ENCODE peak calls at places on chromosomes 12 and 14, in six cellular contexts. Z is HCEC 1CT, S is foreskin fibroblast, V is hepatocyte, E is glomerular endothelial cell, M is T follicular helper cell. I is an unnamed sample.

GRCh38 chr14:104431929-104432541 is 147.5 kb upstream of the C14orf180 start:
- DNase-seq in Z (no peak), S (no peak), V (no peak), E (no peak), M (no peak), I (no peak)

GRCh38 chr12:20477691-20478090 is 109.4 kb downstream of the PDE3A start:
- DNase-seq in Z (no peak), S (no peak), V (no peak), E (no peak), M (no peak), I (no peak)

GRCh38 chr12:11853126-11853525 is 203.7 kb downstream of the ETV6 start:
- DNase-seq in Z (no peak), S (no peak), V (no peak), E (no peak), M (no peak), I (no peak)

GRCh38 chr14:85056228-85056627 is 473.7 kb upstream of the FLRT2 start:
- DNase-seq in Z (no peak), S (no peak), V (no peak), E (no peak), M (no peak), I (no peak)

GRCh38 chr12:54997914-54998507 is 13.4 kb upstream of the TESPA1 start:
- DNase-seq in Z (no peak), S (no peak), V (no peak), E (no peak), M (no peak), I (no peak)

GRCh38 chr12:118271199-118271598 is 101.5 kb downstream of the TAOK3 start:
- DNase-seq in Z (no peak), S (no peak), V (no peak), E (no peak), M (no peak), I (no peak)

GRCh38 chr12:105931104-105931503 is 207.7 kb downstream of the NUAK1 start:
- DNase-seq in Z (no peak), S (peak; percentile 17), V (no peak), E (no peak), M (no peak), I (no peak)

GRCh38 chr14:52299692-52300278 is 14.3 kb upstream of the PTGER2 start:
- DNase-seq in Z (peak; percentile 67), S (peak; percentile 74), V (peak; percentile 61), E (peak; percentile 37), M (no peak), I (no peak)

GRCh38 chr12:2389079-2389790 is 336.4 kb downstream of the CACNA1C start:
- DNase-seq in Z (no peak), S (peak; percentile 63), V (no peak), E (no peak), M (no peak), I (no peak)

GRCh38 chr12:68981536-68981935 is 48.6 kb upstream of the CPM start:
- DNase-seq in Z (peak; percentile 5), S (no peak), V (no peak), E (no peak), M (no peak), I (no peak)

GRCh38 chr12:89702503-89702902 is 6.1 kb downstream of the ATP2B1 start:
- DNase-seq in Z (no peak), S (no peak), V (no peak), E (no peak), M (no peak), I (no peak)

GRCh38 chr12:72072613-72073212 is 134.1 kb downstream of the TPH2 start:
- DNase-seq in Z (no peak), S (no peak), V (peak; percentile 33), E (no peak), M (no peak), I (no peak)

GRCh38 chr12:674272-674781 is 11.1 kb upstream of the NINJ2 start:
- DNase-seq in Z (peak; percentile 44), S (no peak), V (no peak), E (no peak), M (peak; percentile 56), I (peak; percentile 58)

GRCh38 chr14:72903707-72904106 is 9.8 kb upstream of the DPF3 start:
- DNase-seq in Z (no peak), S (no peak), V (no peak), E (no peak), M (no peak), I (no peak)

GRCh38 chr12:65074932-65075331 is 46.2 kb downstream of the WIF1 start:
- DNase-seq in Z (no peak), S (no peak), V (no peak), E (no peak), M (no peak), I (no peak)

GRCh38 chr14:26984318-26985177 is 386.7 kb upstream of the NOVA1 start:
- DNase-seq in Z (peak; percentile 57), S (peak; percentile 82), V (peak; percentile 84), E (peak; percentile 64), M (no peak), I (no peak)

GRCh38 chr14:91367173-91368171 is 50.1 kb downstream of the CCDC88C start:
- DNase-seq in Z (no peak), S (no peak), V (peak; percentile 34), E (no peak), M (peak; percentile 86), I (peak; percentile 83)

GRCh38 chr12:107372229-107372658 is 278.9 kb upstream of the CRY1 start:
- DNase-seq in Z (no peak), S (no peak), V (no peak), E (no peak), M (peak; percentile 25), I (peak; percentile 23)

GRCh38 chr12:52630104-52630500 is 11.7 kb upstream of the KRT73 start:
- DNase-seq in Z (no peak), S (no peak), V (no peak), E (no peak), M (no peak), I (no peak)

GRCh38 chr14:100443643-100444042 is 120.5 kb downstream of the SLC25A47 start:
- DNase-seq in Z (peak; percentile 52), S (peak; percentile 37), V (no peak), E (no peak), M (no peak), I (no peak)

GRCh38 chr12:89525002-89525823 is 617 bp upstream of the GALNT4 start:
- DNase-seq in Z (peak; percentile 15), S (peak; percentile 54), V (peak; percentile 74), E (no peak), M (peak; percentile 11), I (peak; percentile 18)

GRCh38 chr12:116309343-116309742 is 31.9 kb upstream of the MED13L start:
- DNase-seq in Z (no peak), S (no peak), V (no peak), E (no peak), M (no peak), I (no peak)

GRCh38 chr14:22996823-22997301 is 13.1 kb downstream of the C14orf93 start:
- DNase-seq in Z (no peak), S (peak; percentile 26), V (peak; percentile 29), E (no peak), M (no peak), I (no peak)

GRCh38 chr14:90757452-90757851 is 58.8 kb downstream of the TTC7B start:
- DNase-seq in Z (no peak), S (no peak), V (no peak), E (no peak), M (no peak), I (no peak)

GRCh38 chr14:41071351-41071750 is 535.3 kb upstream of the LRFN5 start:
- DNase-seq in Z (no peak), S (no peak), V (no peak), E (no peak), M (no peak), I (no peak)

GRCh38 chr14:63563370-63564026 is 20.3 kb upstream of the PPP2R5E start:
- DNase-seq in Z (no peak), S (peak; percentile 51), V (peak; percentile 22), E (no peak), M (no peak), I (no peak)

GRCh38 chr12:132162508-132163031 is 18.3 kb downstream of the NOC4L start:
- DNase-seq in Z (peak; percentile 72), S (peak; percentile 79), V (no peak), E (no peak), M (no peak), I (no peak)

GRCh38 chr12:71315328-71315960 is 124.2 kb upstream of the LGR5 start:
- DNase-seq in Z (no peak), S (peak; percentile 30), V (no peak), E (no peak), M (no peak), I (no peak)

GRCh38 chr14:72577521-72577920 is 316.4 kb downstream of the DPF3 start:
- DNase-seq in Z (no peak), S (no peak), V (no peak), E (no peak), M (no peak), I (no peak)

GRCh38 chr14:98099527-98099926 is 1172.5 kb downstream of the BCL11B start:
- DNase-seq in Z (no peak), S (no peak), V (no peak), E (no peak), M (no peak), I (no peak)

GRCh38 chr12:48036818-48037217 is 32.5 kb upstream of the COL2A1 start:
- DNase-seq in Z (no peak), S (no peak), V (no peak), E (no peak), M (no peak), I (no peak)

GRCh38 chr12:25958254-25959068 is at the start of gene RASSF8:
- DNase-seq in Z (peak; percentile 85), S (peak; percentile 94), V (peak; percentile 93), E (no peak), M (no peak), I (no peak)

GRCh38 chr12:111429760-111430417 is 24.2 kb downstream of the SH2B3 start:
- DNase-seq in Z (no peak), S (no peak), V (no peak), E (no peak), M (peak; percentile 50), I (peak; percentile 72)

GRCh38 chr12:121404734-121405133 is 4.8 kb downstream of the RNF34 start:
- DNase-seq in Z (no peak), S (no peak), V (peak; percentile 57), E (no peak), M (no peak), I (no peak)

I was measured in effector memory CD4-positive, alpha-beta T cell.